ENCODE peak calls at places on chromosomes 12 and 14, in four cellular contexts. S is IMR-90, X is GM12878, T is K562. K is an unnamed sample.

GRCh38 chr12:43722621-43723020 is 36.0 kb downstream of the PUS7L start:
- DNase-seq in T (no peak), S (no peak), X (no peak), K (no peak)

GRCh38 chr12:111056618-111057521 is 136.5 kb upstream of the MYL2 start:
- DNase-seq in T (peak), X (peak), S (no peak), K (no peak)

GRCh38 chr14:51396222-51396815 is 156.3 kb downstream of the TMX1 start:
- DNase-seq in S (peak), X (no peak), T (no peak), K (peak)

GRCh38 chr14:72965249-72965648 is 39.0 kb downstream of the DCAF4 start:
- DNase-seq in T (peak), X (no peak), S (peak), K (peak)

GRCh38 chr14:105842105-105842504 is 315.7 kb downstream of the TMEM121 start:
- DNase-seq in X (no peak), T (no peak), S (no peak), K (no peak)

GRCh38 chr12:14327717-14328116 is 37.8 kb upstream of the ATF7IP start:
- DNase-seq in X (no peak), S (peak), T (no peak), K (no peak)

GRCh38 chr14:105525861-105526780 is at the start of gene TMEM121:
- DNase-seq in T (peak), S (no peak), X (no peak), K (peak)

GRCh38 chr12:65487679-65488078 is 209.2 kb downstream of the MSRB3 start:
- DNase-seq in X (no peak), S (no peak), T (no peak), K (no peak)

GRCh38 chr12:2944401-2945047 is 14.7 kb upstream of the TEAD4 start:
- DNase-seq in S (peak), X (peak), T (peak), K (peak)

GRCh38 chr12:72277415-72277814 is 5.2 kb downstream of the TRHDE start:
- DNase-seq in S (peak), X (no peak), T (no peak), K (no peak)

GRCh38 chr12:76519538-76519937 is 40.0 kb downstream of the OSBPL8 start:
- DNase-seq in X (no peak), S (no peak), T (no peak), K (no peak)

GRCh38 chr14:33512201-33512600 is 438.7 kb downstream of the EGLN3 start:
- DNase-seq in T (no peak), X (no peak), S (no peak), K (no peak)

GRCh38 chr14:101353422-101353821 is 207.9 kb upstream of the DIO3 start:
- DNase-seq in T (no peak), S (no peak), X (no peak), K (no peak)

GRCh38 chr12:107645630-107646333 is 39.8 kb upstream of the PWP1 start:
- DNase-seq in S (no peak), T (no peak), X (no peak), K (no peak)

GRCh38 chr14:105015242-105015641 is 5.6 kb downstream of the CDCA4 start:
- DNase-seq in X (no peak), T (no peak), S (no peak), K (no peak)

GRCh38 chr12:22396735-22397134 is 62.2 kb upstream of the ST8SIA1 start:
- DNase-seq in S (no peak), X (no peak), T (no peak), K (no peak)

GRCh38 chr12:127041985-127042625 is 1224.9 kb upstream of the TMEM132C start:
- DNase-seq in X (peak), T (no peak), S (no peak), K (no peak)

GRCh38 chr12:39638178-39638577 is 18.6 kb upstream of the ABCD2 start:
- DNase-seq in S (no peak), X (no peak), T (no peak), K (no peak)
- TF ChIP-seq ELK1 in S (no peak), X (no peak), T (no peak), K (no peak)

DNA sequence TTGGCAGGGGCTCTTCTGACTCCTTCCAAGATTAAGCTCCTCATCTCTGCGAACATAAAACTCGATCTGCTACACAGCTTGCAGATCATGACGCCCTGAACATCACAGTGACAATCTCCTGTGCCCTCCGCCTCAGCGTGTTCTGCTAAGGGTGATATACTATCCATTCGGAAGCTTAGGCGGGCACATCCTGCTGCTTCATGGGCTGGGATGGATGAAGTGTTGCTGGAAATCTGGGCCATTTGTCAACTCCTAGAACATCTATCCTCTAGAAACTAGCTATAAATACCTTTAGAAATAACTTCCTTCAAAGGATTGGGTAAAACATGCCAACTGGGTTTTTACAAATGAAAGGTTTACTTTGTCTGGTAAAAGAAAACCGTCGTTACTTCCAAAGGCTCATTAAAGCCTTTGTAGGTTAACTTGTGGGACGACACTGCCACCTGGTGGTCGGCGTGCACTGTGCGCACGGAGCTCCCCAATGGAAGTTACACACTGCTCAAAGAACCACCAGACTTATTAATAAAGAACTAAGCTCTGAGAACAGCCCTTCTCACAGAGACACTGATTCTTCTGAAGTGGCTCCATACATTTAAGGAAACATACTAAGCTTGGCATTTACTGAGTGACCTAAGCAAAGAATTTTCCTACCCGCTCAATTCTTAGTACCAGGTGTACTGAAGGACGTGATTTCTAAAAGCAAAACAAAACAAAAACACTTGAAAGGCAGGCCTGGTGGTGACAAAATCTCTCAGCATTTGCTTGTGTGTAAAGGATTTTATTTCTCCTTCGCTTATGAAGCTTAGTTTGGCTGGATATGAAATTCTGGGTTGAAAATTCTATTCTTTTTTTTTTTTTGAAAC is 21.5 kb upstream of the CACNA2D4 start:
- DNase-seq in X (peak), S (peak), T (peak), K (peak)
- H3K4me3 ChIP-seq in X (no peak), S (no peak), T (no peak), K (no peak)

GRCh38 chr12:24404086-24404815 is 454.8 kb upstream of the SOX5 start:
- DNase-seq in S (peak), X (no peak), T (no peak), K (no peak)
- TF ChIP-seq ELK1 in S (no peak), X (no peak), T (no peak), K (no peak)

DNA sequence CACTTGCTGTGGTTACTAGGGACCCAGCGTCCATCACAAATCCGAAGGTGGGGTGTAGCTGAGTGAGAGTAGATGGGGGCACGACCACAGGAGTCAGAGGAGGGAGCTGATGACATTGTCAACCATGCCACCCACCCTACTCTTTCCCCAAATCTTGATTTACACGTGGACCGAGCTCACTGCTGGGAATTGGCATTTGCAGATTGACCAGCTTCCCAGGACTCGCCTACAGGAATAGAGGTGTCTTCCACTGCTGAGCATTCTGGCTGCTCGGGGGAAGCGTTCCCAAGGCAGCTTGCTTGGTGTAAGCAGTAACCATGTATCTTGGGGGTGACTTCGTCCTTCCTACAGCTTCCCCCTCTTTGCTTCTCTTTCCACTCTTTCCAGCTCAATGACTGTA is 353 bp upstream of the PTPRR start:
- DNase-seq in S (no peak), T (no peak), X (no peak), K (no peak)
- H3K4me3 ChIP-seq in S (no peak), T (no peak), X (no peak), K (no peak)

GRCh38 chr12:124340080-124340900 is 45.4 kb downstream of the RFLNA start:
- DNase-seq in S (no peak), T (no peak), X (no peak), K (no peak)
- TF ChIP-seq ELK1 in S (no peak), T (no peak), X (no peak), K (no peak)

DNA sequence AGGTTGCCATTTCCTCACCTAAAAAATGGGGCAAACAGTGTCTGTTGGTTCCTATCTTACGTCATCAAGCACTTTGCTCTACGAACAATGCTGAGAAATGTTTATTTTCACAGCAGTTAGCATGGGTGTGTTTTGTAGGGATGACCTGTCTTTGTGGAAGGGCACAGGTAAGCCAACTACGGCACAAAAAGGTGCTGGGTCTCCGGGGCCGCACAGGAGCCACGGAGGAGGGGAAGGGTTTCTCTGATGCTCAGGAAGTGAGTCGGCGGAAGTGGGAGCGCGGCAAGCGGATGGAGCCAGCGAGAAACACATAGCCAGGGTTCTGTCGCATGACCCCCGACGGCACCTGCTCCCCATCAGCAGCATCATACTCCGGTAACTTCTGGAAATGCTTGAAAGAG is 65.6 kb upstream of the TCL1B start:
- DNase-seq in S (no peak), T (peak), X (no peak), K (no peak)
- H3K4me3 ChIP-seq in S (no peak), T (peak), X (no peak), K (no peak)

DNA sequence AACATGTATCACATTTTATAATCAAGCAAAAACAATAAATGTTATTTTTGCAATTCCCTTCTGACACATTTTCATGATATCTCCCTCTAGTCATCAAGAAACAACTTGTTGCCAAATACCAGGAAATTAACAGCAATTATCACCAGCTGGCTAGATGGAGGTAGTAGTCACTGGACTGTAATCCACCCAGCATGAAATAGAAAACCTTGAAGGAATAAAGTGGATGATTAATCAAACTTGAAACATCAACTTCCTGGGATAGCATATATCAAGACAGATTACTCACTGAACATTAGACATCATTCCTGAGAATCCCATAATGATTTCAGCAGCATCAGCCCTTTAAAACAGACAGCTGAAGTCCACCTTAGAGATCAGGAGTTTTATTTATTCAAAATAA is 259.0 kb downstream of the CCDC59 start:
- DNase-seq in T (no peak), S (no peak), X (no peak), K (no peak)
- TF ChIP-seq ELK1 in T (no peak), S (no peak), X (no peak), K (no peak)